ENCODE peak calls at places on chromosomes 16 and 17, in seven cellular contexts. A is epithelial cell of prostate; S is substantia nigra; H is T-cell; F is Karpas-422; U is stimulated activated CD8-positive, alpha-beta memory T cell treated with anti-CD3 and anti-CD28 coated beads, Interleukin-4, amount 100 ng/mL, for 24 hours; R is RPMI7951. I is an unnamed sample.

GRCh38 chr16:8644513-8645140 is 23.1 kb downstream of the METTL22 start:
- DNase-seq in U (no peak), A (no peak), H (peak), R (no peak), F (no peak), S (peak), I (no peak)

GRCh38 chr16:24116989-24117388 is 139.1 kb upstream of the CACNG3 start:
- DNase-seq in S (no peak), R (no peak), A (no peak), F (no peak), H (no peak), U (no peak), I (no peak)

GRCh38 chr17:80523054-80523744 is 21.4 kb upstream of the RPTOR start:
- DNase-seq in S (no peak), F (no peak), R (no peak), H (no peak), A (no peak), U (no peak), I (no peak)

GRCh38 chr17:39139561-39139960 is 11.9 kb downstream of the PLXDC1 start:
- DNase-seq in A (no peak), H (no peak), S (no peak), F (no peak), R (no peak), U (no peak), I (no peak)

GRCh38 chr16:9449597-9449996 is 358.2 kb downstream of the HAPSTR1 start:
- DNase-seq in A (no peak), S (no peak), R (no peak), H (no peak), F (no peak), U (no peak), I (no peak)

GRCh38 chr17:69819316-69820087 is 255.5 kb upstream of the KCNJ16 start:
- DNase-seq in F (peak), A (no peak), H (no peak), S (no peak), R (peak), U (no peak), I (no peak)

GRCh38 chr16:74568961-74569631 is 37.8 kb downstream of the GLG1 start:
- DNase-seq in F (no peak), S (no peak), A (no peak), H (no peak), R (no peak), U (no peak), I (no peak)

GRCh38 chr17:31171711-31172110 is 76.9 kb downstream of the NF1 start:
- DNase-seq in F (no peak), S (no peak), U (no peak), A (no peak), H (no peak), R (no peak), I (no peak)

GRCh38 chr17:3993493-3994220 is 29.4 kb upstream of the ATP2A3 start:
- DNase-seq in H (no peak), U (no peak), R (no peak), F (no peak), S (no peak), A (no peak), I (no peak)

GRCh38 chr17:50274142-50274944 is at the start of gene TMEM92:
- DNase-seq in H (no peak), A (no peak), S (no peak), F (no peak), R (no peak), U (no peak), I (no peak)

GRCh38 chr17:34569591-34569990 is 9.8 kb upstream of the TMEM132E start:
- DNase-seq in U (no peak), H (no peak), R (no peak), S (no peak), A (no peak), F (no peak), I (no peak)

I was measured in heart right ventricle.